ENCODE peak calls at places on chromosome 9, in seven cellular contexts. F is KBM-7; J is stimulated activated CD8-positive, alpha-beta memory T cell treated with anti-CD3 and anti-CD28 coated beads, Interleukin-7, amount 100 ng/mL, for 24 hours; P is posterior cingulate gyrus; M is ovary; A is HuH-7.5; O is B cell. Z is an unnamed sample.

GRCh38 chr9:101072259-101072658 is 43.7 kb downstream of the PLPPR1 start:
- DNase-seq in F (no peak), J (no peak), A (no peak), M (no peak), P (no peak), O (no peak), Z (no peak)

GRCh38 chr9:127498298-127498697 is 47.0 kb downstream of the LRSAM1 start:
- DNase-seq in A (no peak), O (no peak), M (no peak), F (no peak), P (peak), J (no peak), Z (no peak)

GRCh38 chr9:93134018-93134739 is at the start of gene NINJ1:
- DNase-seq in F (peak), M (peak), J (peak), P (peak), O (peak), A (peak), Z (peak)

GRCh38 chr9:81372628-81373191 is 316.6 kb downstream of the TLE1 start:
- DNase-seq in J (no peak), O (no peak), M (no peak), F (no peak), A (no peak), P (no peak), Z (peak)

GRCh38 chr9:138075961-138076649 is 198.5 kb downstream of the CACNA1B start:
- DNase-seq in A (no peak), M (no peak), J (no peak), F (no peak), O (no peak), P (peak), Z (no peak)

GRCh38 chr9:122320346-122320995 is 50.4 kb upstream of the PTGS1 start:
- DNase-seq in J (no peak), A (no peak), O (no peak), F (no peak), M (no peak), P (peak), Z (no peak)

GRCh38 chr9:133227242-133227860 is 18.3 kb upstream of the OBP2B start:
- DNase-seq in F (no peak), J (no peak), A (no peak), O (no peak), M (no peak), P (peak), Z (no peak)

GRCh38 chr9:69874301-69875060 is 53.9 kb downstream of the CFAP95 start:
- DNase-seq in O (no peak), J (no peak), P (no peak), F (no peak), M (no peak), A (no peak), Z (no peak)

GRCh38 chr9:15416880-15417279 is 5.8 kb upstream of the SNAPC3 start:
- DNase-seq in J (no peak), M (no peak), F (peak), P (peak), A (peak), O (peak), Z (peak)

GRCh38 chr9:133989554-133990365 is 2.4 kb downstream of the VAV2 start:
- DNase-seq in F (no peak), J (no peak), A (no peak), O (no peak), P (peak), M (peak), Z (no peak)

GRCh38 chr9:31807574-31808256 is 576.7 kb upstream of the ACO1 start:
- DNase-seq in F (peak), P (peak), M (no peak), J (no peak), A (no peak), O (no peak), Z (no peak)

GRCh38 chr9:93203713-93204469 is 20.0 kb downstream of the WNK2 start:
- DNase-seq in M (no peak), F (no peak), J (no peak), A (no peak), O (no peak), P (peak), Z (no peak)

GRCh38 chr9:94861589-94862241 is 135.2 kb downstream of the AOPEP start:
- DNase-seq in M (no peak), O (no peak), A (no peak), P (no peak), F (no peak), J (no peak), Z (peak)

GRCh38 chr9:72363908-72364678 is 915 bp downstream of the ZFAND5 start:
- DNase-seq in M (peak), P (peak), J (peak), F (peak), O (peak), A (peak), Z (peak)

GRCh38 chr9:96079816-96080215 is 204.3 kb downstream of the ERCC6L2 start:
- DNase-seq in M (no peak), A (no peak), O (no peak), F (no peak), P (no peak), J (no peak), Z (no peak)

GRCh38 chr9:99375481-99375880 is 153.4 kb downstream of the SEC61B start:
- DNase-seq in J (no peak), P (no peak), O (no peak), F (no peak), A (no peak), M (no peak), Z (no peak)

GRCh38 chr9:21788752-21789151 is 13.7 kb upstream of the MTAP start:
- DNase-seq in O (no peak), P (no peak), M (no peak), A (no peak), J (no peak), F (no peak), Z (no peak)

GRCh38 chr9:114803886-114804285 is 2.0 kb downstream of the TNFSF15 start:
- DNase-seq in O (no peak), J (no peak), A (no peak), P (no peak), M (no peak), F (no peak), Z (no peak)

GRCh38 chr9:33354651-33355211 is 47.6 kb downstream of the AQP7 start:
- DNase-seq in A (no peak), P (no peak), O (no peak), M (no peak), J (no peak), F (no peak), Z (no peak)

GRCh38 chr9:36980148-36980974 is 53.7 kb downstream of the PAX5 start:
- DNase-seq in O (peak), J (no peak), F (peak), P (peak), M (no peak), A (no peak), Z (peak)

GRCh38 chr9:97900738-97901565 is 21.3 kb downstream of the TRMO start:
- DNase-seq in O (peak), J (no peak), P (no peak), M (no peak), A (peak), F (peak), Z (peak)

GRCh38 chr9:38068616-38068865 is 486 bp downstream of the SHB start:
- DNase-seq in P (peak), F (no peak), M (no peak), J (no peak), O (peak), A (no peak), Z (peak)

GRCh38 chr9:2385746-2386145 is 235.8 kb upstream of the VLDLR start:
- DNase-seq in F (no peak), J (no peak), P (no peak), M (no peak), O (no peak), A (no peak), Z (no peak)

GRCh38 chr9:121809356-121810050 is 158.1 kb downstream of the DAB2IP start:
- DNase-seq in J (no peak), O (no peak), F (no peak), M (no peak), P (peak), A (no peak), Z (no peak)